ENCODE peak calls at places on chromosomes 5 and 9, in four cellular contexts. O, Q, K and W are unnamed samples.
A peak's percentile ranks its signal among the peaks of the same experiment; 100 is the strongest.

GRCh38 chr5:107388111-107388861 is 282.5 kb downstream of the EFNA5 start:
- DNase-seq in O (no peak), Q (no peak), K (no peak), W (no peak)

GRCh38 chr5:180804129-180804601 is 1.6 kb upstream of the MGAT1 start:
- DNase-seq in O (no peak), Q (no peak), K (no peak), W (no peak)

GRCh38 chr5:91562922-91563321 is 179.8 kb upstream of the ARRDC3 start:
- DNase-seq in O (no peak), Q (no peak), K (no peak), W (no peak)

GRCh38 chr9:130974697-130975096 is 34.3 kb upstream of the LAMC3 start:
- DNase-seq in O (no peak), Q (no peak), K (no peak), W (no peak)

GRCh38 chr9:125125523-125125922 is 17.8 kb downstream of the SCAI start:
- DNase-seq in O (no peak), Q (no peak), K (no peak), W (no peak)

GRCh38 chr5:160369990-160370712 is at the start of gene C1QTNF2:
- DNase-seq in O (no peak), Q (no peak), K (no peak), W (peak; percentile 50)

GRCh38 chr5:134177197-134178171 is 734 bp upstream of the SKP1 start:
- DNase-seq in O (peak; percentile 67), Q (peak; percentile 67), K (peak; percentile 60), W (peak; percentile 60)

GRCh38 chr9:38157711-38158110 is 88.7 kb upstream of the SHB start:
- DNase-seq in O (no peak), Q (no peak), K (no peak), W (no peak)

GRCh38 chr5:68303754-68304420 is 88.3 kb downstream of the PIK3R1 start:
- DNase-seq in O (no peak), Q (no peak), K (no peak), W (no peak)

GRCh38 chr5:151038292-151038745 is 17.9 kb downstream of the GPX3 start:
- DNase-seq in O (no peak), Q (no peak), K (no peak), W (no peak)